ENCODE peak calls at places on chromosomes 5 and 9, in four cellular contexts. H is stimulated activated CD4-positive, alpha-beta T cell treated with anti-CD3 and anti-CD28 coated beads, Interleukin-4, amount 100 ng/mL, for 48 hours; G is NCI-H226; B is OCI-M1. C is an unnamed sample.

GRCh38 chr5:156391139-156391538 is 64.2 kb downstream of the SGCD start:
- DNase-seq in G (no peak), H (no peak), B (no peak), C (no peak)

GRCh38 chr5:157109744-157110143 is 900 bp upstream of the HAVCR2 start:
- DNase-seq in B (peak; percentile 68), H (no peak), G (no peak), C (no peak)

GRCh38 chr9:7216004-7216821 is 458.4 kb downstream of the KDM4C start:
- DNase-seq in B (peak; percentile 86), H (peak; percentile 7), G (peak; percentile 95), C (no peak)

GRCh38 chr9:129587487-129588262 is 33.2 kb downstream of the C9orf50 start:
- DNase-seq in G (no peak), B (no peak), H (no peak), C (no peak)

GRCh38 chr5:173238312-173239232 is 3.6 kb upstream of the NKX2-5 start:
- DNase-seq in H (no peak), B (no peak), G (no peak), C (no peak)

GRCh38 chr5:173513521-173513991 is 102.9 kb downstream of the BOD1 start:
- DNase-seq in B (no peak), H (no peak), G (no peak), C (no peak)

GRCh38 chr5:89265511-89266169 is 382.7 kb upstream of the MEF2C start:
- DNase-seq in B (no peak), H (no peak), G (peak; percentile 47), C (no peak)

GRCh38 chr9:101400120-101400519 is 1.5 kb downstream of the ZNF189 start:
- DNase-seq in G (no peak), H (no peak), B (peak; percentile 46), C (no peak)

GRCh38 chr9:137028013-137028280 is at the start of gene ABCA2:
- DNase-seq in G (no peak), B (no peak), H (no peak), C (no peak)

GRCh38 chr5:168710706-168711105 is 131.5 kb upstream of the PANK3 start:
- DNase-seq in G (no peak), H (no peak), B (no peak), C (no peak)

GRCh38 chr9:132288371-132288770 is 66.4 kb downstream of the SETX start:
- DNase-seq in G (no peak), H (no peak), B (no peak), C (no peak)

GRCh38 chr5:135487839-135488514 is 35.8 kb upstream of the TIFAB start:
- DNase-seq in B (no peak), H (no peak), G (no peak), C (no peak)

GRCh38 chr9:72612449-72612848 is 91.0 kb downstream of the TMC1 start:
- DNase-seq in G (no peak), B (no peak), H (no peak), C (no peak)

GRCh38 chr9:121307976-121308375 is 40.0 kb downstream of the GSN start:
- DNase-seq in H (no peak), G (no peak), B (no peak), C (no peak)

GRCh38 chr5:91307023-91307422 is 76.1 kb downstream of the ARRDC3 start:
- DNase-seq in B (no peak), H (no peak), G (no peak), C (no peak)

GRCh38 chr9:106941901-106942300 is 78.9 kb downstream of the ZNF462 start:
- DNase-seq in B (no peak), G (no peak), H (no peak), C (no peak)

GRCh38 chr9:134264169-134264568 is 62.1 kb upstream of the RXRA start:
- DNase-seq in G (no peak), B (no peak), H (no peak), C (no peak)

GRCh38 chr9:91089405-91090131 is 272.1 kb downstream of the AUH start:
- DNase-seq in H (no peak), B (peak; percentile 72), G (no peak), C (no peak)

GRCh38 chr9:117265253-117265652 is 149.6 kb downstream of the ASTN2 start:
- DNase-seq in G (no peak), B (no peak), H (no peak), C (no peak)

GRCh38 chr9:19922476-19923118 is 133.8 kb upstream of the SLC24A2 start:
- DNase-seq in H (no peak), B (peak; percentile 53), G (no peak), C (peak; percentile 32)

GRCh38 chr9:93603011-93603410 is 26.6 kb downstream of the PHF2 start:
- DNase-seq in G (no peak), B (no peak), H (no peak), C (no peak)

GRCh38 chr9:86557063-86557766 is 203.0 kb upstream of the TUT7 start:
- DNase-seq in B (no peak), H (no peak), G (peak; percentile 81), C (no peak)

GRCh38 chr5:14189680-14190079 is 46.5 kb downstream of the TRIO start:
- DNase-seq in H (no peak), G (no peak), B (no peak), C (no peak)

GRCh38 chr9:69549310-69550202 is 122.6 kb downstream of the APBA1 start:
- DNase-seq in H (no peak), B (peak; percentile 71), G (no peak), C (no peak)

GRCh38 chr9:111662851-111663823 is 1.7 kb downstream of the GNG10 start:
- DNase-seq in G (peak; percentile 71), H (no peak), B (no peak), C (no peak)

GRCh38 chr5:89071101-89071940 is 188.3 kb upstream of the MEF2C start:
- DNase-seq in H (no peak), B (no peak), G (no peak), C (no peak)

GRCh38 chr5:84113246-84114118 is 271.2 kb downstream of the EDIL3 start:
- DNase-seq in H (no peak), G (peak; percentile 18), B (no peak), C (no peak)

GRCh38 chr9:101487443-101487855 is 46.2 kb upstream of the RNF20 start:
- DNase-seq in G (no peak), B (no peak), H (no peak), C (no peak)

GRCh38 chr9:126198854-126199253 is 127.8 kb upstream of the MVB12B start:
- DNase-seq in H (no peak), G (no peak), B (peak; percentile 22), C (no peak)

C was measured in D721Med.